ENCODE peak calls at places on chromosome 5, in eight cellular contexts. H is heart left ventricle, P is transverse colon, I is IMR-90, F is Peyer's patch, G is ovary, L is adrenal gland, W is NB4. K is an unnamed sample.

GRCh38 chr5:175664723-175665122 is 6.9 kb downstream of the HRH2 start:
- DNase-seq in I (no peak), W (no peak), F (no peak), L (no peak), G (no peak), H (no peak), P (no peak), K (no peak)

GRCh38 chr5:154141686-154142300 is 48.7 kb upstream of the GALNT10 start:
- DNase-seq in P (no peak), G (no peak), L (no peak), F (no peak), W (no peak), I (no peak), H (no peak), K (no peak)

GRCh38 chr5:95779611-95780010 is 42.9 kb downstream of the GLRX start:
- DNase-seq in L (no peak), H (no peak), G (no peak), F (no peak), W (peak; percentile 15), P (no peak), I (peak; percentile 71), K (no peak)

GRCh38 chr5:95857185-95857945 is 34.8 kb upstream of the GLRX start:
- DNase-seq in W (no peak), H (peak; percentile 57), P (peak; percentile 52), I (peak; percentile 91), F (no peak), L (peak; percentile 72), G (peak; percentile 88), K (peak; percentile 86)

GRCh38 chr5:157115502-157115901 is 6.7 kb upstream of the HAVCR2 start:
- DNase-seq in G (no peak), H (no peak), F (no peak), W (no peak), L (no peak), P (no peak), I (no peak), K (no peak)

GRCh38 chr5:83265318-83265717 is 188.0 kb downstream of the XRCC4 start:
- DNase-seq in I (peak; percentile 43), F (no peak), P (no peak), L (no peak), G (no peak), W (no peak), H (no peak), K (peak; percentile 38)

GRCh38 chr5:134877159-134877558 is 3.0 kb downstream of the TXNDC15 start:
- DNase-seq in G (no peak), F (no peak), L (no peak), I (no peak), H (no peak), W (no peak), P (no peak), K (no peak)

GRCh38 chr5:168088415-168089165 is 202.9 kb upstream of the WWC1 start:
- DNase-seq in I (no peak), W (no peak), L (no peak), F (no peak), P (no peak), H (no peak), G (no peak), K (no peak)

GRCh38 chr5:66981705-66982387 is 214.8 kb downstream of the CD180 start:
- DNase-seq in P (no peak), I (no peak), G (no peak), H (no peak), L (no peak), W (no peak), F (no peak), K (no peak)

GRCh38 chr5:98461485-98461884 is 312.0 kb upstream of the RGMB start:
- DNase-seq in L (no peak), H (no peak), G (no peak), I (no peak), W (no peak), F (no peak), P (no peak), K (no peak)

GRCh38 chr5:123514615-123515355 is 2.8 kb downstream of the CSNK1G3 start:
- DNase-seq in H (no peak), L (no peak), G (no peak), W (no peak), F (no peak), I (no peak), P (no peak), K (no peak)

GRCh38 chr5:123515904-123516303 is 3.9 kb downstream of the CSNK1G3 start:
- DNase-seq in W (no peak), H (no peak), F (no peak), P (no peak), G (no peak), L (no peak), I (no peak), K (no peak)

GRCh38 chr5:123520677-123521247 is 8.8 kb downstream of the CSNK1G3 start:
- DNase-seq in F (no peak), L (no peak), G (no peak), W (no peak), I (no peak), P (no peak), H (no peak), K (no peak)

GRCh38 chr5:123518111-123518510 is 6.1 kb downstream of the CSNK1G3 start:
- DNase-seq in H (no peak), F (no peak), L (no peak), P (no peak), I (no peak), W (no peak), G (no peak), K (no peak)

DNA sequence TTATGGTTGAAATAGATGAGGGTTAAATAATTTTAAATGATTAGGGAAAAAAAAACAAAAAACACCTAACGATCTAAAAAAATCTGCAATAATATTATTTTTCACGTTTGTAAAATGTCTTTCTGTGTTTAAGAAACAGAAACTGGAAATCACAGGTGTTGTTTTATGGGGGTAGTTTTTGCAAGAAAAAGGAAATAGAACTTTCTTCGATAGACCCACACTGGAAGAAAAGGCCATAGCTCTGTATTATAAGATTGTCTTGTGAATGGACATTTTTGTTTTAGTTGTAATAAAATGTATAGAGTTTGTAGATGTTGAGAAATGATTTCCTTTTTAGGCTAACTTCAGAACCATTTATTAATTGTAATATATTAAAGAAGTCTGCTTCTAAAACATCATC is 5.5 kb downstream of the CSNK1G3 start:
- DNase-seq in P (no peak), G (no peak), I (no peak), H (no peak), L (no peak), F (no peak), W (no peak), K (no peak)
- TF ChIP-seq POLR2A in P (no peak), G (no peak), I (no peak), H (no peak), L (no peak), F (no peak), W (no peak), K (no peak)

GRCh38 chr5:1439388-1440097 is 5.7 kb downstream of the SLC6A3 start:
- DNase-seq in L (no peak), W (no peak), H (no peak), G (no peak), P (no peak), F (no peak), I (no peak), K (no peak)

GRCh38 chr5:1438871-1439270 is 6.4 kb downstream of the SLC6A3 start:
- DNase-seq in W (no peak), P (no peak), L (no peak), F (no peak), H (no peak), G (no peak), I (no peak), K (no peak)

GRCh38 chr5:1441166-1441865 is 3.9 kb downstream of the SLC6A3 start:
- DNase-seq in P (no peak), F (no peak), L (no peak), I (no peak), H (no peak), W (no peak), G (no peak), K (no peak)

GRCh38 chr5:1437876-1438559 is 7.2 kb downstream of the SLC6A3 start:
- DNase-seq in I (no peak), L (no peak), G (no peak), H (no peak), P (no peak), W (no peak), F (no peak), K (no peak)

DNA sequence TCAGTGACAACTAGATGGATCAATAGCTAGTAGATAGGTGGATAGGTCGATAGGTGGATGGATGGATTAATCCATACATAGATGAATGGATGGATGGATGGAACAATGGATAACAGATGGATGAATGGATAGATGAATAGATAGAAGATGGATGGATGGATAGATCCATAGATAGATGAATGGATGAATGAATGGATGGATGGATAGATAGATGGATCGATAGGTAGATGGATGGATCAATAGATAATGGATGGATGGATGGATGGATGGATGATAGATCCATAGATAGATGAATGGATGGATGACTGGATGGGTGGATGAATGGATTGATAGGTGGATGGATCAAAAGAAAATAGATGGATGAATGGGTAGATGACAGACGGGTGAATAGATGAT is 5.1 kb downstream of the SLC6A3 start:
- DNase-seq in I (no peak), W (no peak), H (no peak), F (no peak), L (no peak), P (no peak), G (no peak), K (no peak)
- TF ChIP-seq CTCF in I (no peak), W (no peak), H (no peak), F (no peak), L (no peak), P (no peak), G (no peak), K (no peak)

GRCh38 chr5:73498057-73498992 is at the start of gene BTF3:
- DNase-seq in I (peak; percentile 97), P (peak; percentile 95), F (peak; percentile 96), L (peak; percentile 97), W (peak; percentile 97), G (peak; percentile 96), H (peak; percentile 95), K (peak; percentile 96)
- TF ChIP-seq POLR2A in I (peak; percentile 91), P (peak; percentile 80), F (peak; percentile 75), L (peak; percentile 63), W (peak; percentile 95), G (peak; percentile 83), H (no peak), K (peak; percentile 44)

GRCh38 chr5:15377573-15378340 is 122.2 kb upstream of the FBXL7 start:
- DNase-seq in G (no peak), F (no peak), I (no peak), W (no peak), H (no peak), P (no peak), L (no peak), K (no peak)
- TF ChIP-seq CTCF in G (no peak), F (no peak), I (no peak), W (no peak), H (no peak), P (no peak), L (no peak), K (no peak)

DNA sequence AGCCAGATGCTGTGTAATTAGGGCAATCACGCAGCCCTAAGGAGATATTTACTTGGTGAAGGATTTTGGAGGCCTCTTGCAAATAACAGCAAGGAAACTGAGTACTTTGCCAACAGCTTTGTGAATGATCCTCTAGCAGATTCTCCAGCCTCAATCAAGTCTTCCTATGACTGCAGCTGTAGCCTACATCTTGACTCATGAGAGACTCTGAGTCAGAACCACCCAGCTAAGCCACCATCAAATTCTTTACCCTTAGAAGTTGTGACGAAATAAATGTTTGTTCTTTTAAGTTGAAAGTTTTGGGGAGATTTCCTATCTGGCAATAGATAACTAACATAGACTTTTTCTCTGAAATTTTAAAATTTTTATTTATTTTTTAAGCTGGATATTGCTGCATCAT is 237.6 kb upstream of the CCNH start:
- DNase-seq in P (no peak), L (no peak), H (no peak), W (no peak), I (no peak), F (no peak), G (no peak), K (no peak)
- TF ChIP-seq POLR2A in P (no peak), L (no peak), H (no peak), W (no peak), I (no peak), F (no peak), G (no peak), K (no peak)

GRCh38 chr5:55226934-55227737 is at the start of gene MCIDAS:
- DNase-seq in H (no peak), F (no peak), L (no peak), P (peak; percentile 72), G (peak; percentile 57), W (peak; percentile 79), I (peak; percentile 6), K (peak; percentile 76)
- TF ChIP-seq CTCF in H (no peak), F (no peak), L (no peak), P (peak; percentile 28), G (no peak), W (no peak), I (no peak), K (peak; percentile 56)